ENCODE peak calls at places on chromosomes 3 and 15, in six cellular contexts. One of them, this sample, is unnamed.

GRCh38 chr3:72797773-72798543 is 50.3 kb downstream of the SHQ1 start:
- DNase-seq in K562: peak; percentile 14
- DNase-seq in GM12891: no peak
- DNase-seq in HepG2: peak; percentile 5
- DNase-seq in H1: no peak
- DNase-seq in GM12878: no peak
- DNase-seq in this sample: no peak

GRCh38 chr15:57130956-57131355 is 212.5 kb downstream of the TCF12 start:
- DNase-seq in K562: no peak
- DNase-seq in GM12891: no peak
- DNase-seq in HepG2: no peak
- DNase-seq in H1: no peak
- DNase-seq in GM12878: no peak
- DNase-seq in this sample: no peak

GRCh38 chr15:39756806-39757522 is 25.7 kb downstream of the FSIP1 start:
- DNase-seq in K562: peak; percentile 22
- DNase-seq in GM12891: no peak
- DNase-seq in HepG2: peak; percentile 43
- DNase-seq in H1: no peak
- DNase-seq in GM12878: no peak
- DNase-seq in this sample: no peak

GRCh38 chr3:49461443-49462171 is 8.5 kb upstream of the DAG1 start:
- DNase-seq in K562: peak; percentile 3
- DNase-seq in GM12891: no peak
- DNase-seq in HepG2: no peak
- DNase-seq in H1: peak; percentile 70
- DNase-seq in GM12878: no peak
- DNase-seq in this sample: no peak

GRCh38 chr3:9251055-9251786 is 1.8 kb upstream of the SRGAP3 start:
- DNase-seq in K562: no peak
- DNase-seq in GM12891: no peak
- DNase-seq in HepG2: no peak
- DNase-seq in H1: no peak
- DNase-seq in GM12878: no peak
- DNase-seq in this sample: no peak

GRCh38 chr3:143078883-143079282 is 40.7 kb upstream of the CHST2 start:
- DNase-seq in K562: no peak
- DNase-seq in GM12891: no peak
- DNase-seq in HepG2: no peak
- DNase-seq in H1: no peak
- DNase-seq in GM12878: no peak
- DNase-seq in this sample: no peak

GRCh38 chr15:74789171-74789627 is 7.3 kb downstream of the CSK start:
- DNase-seq in K562: no peak
- DNase-seq in GM12891: no peak
- DNase-seq in HepG2: no peak
- DNase-seq in H1: no peak
- DNase-seq in GM12878: no peak
- DNase-seq in this sample: no peak

GRCh38 chr3:10287936-10288574 is 4.7 kb downstream of the GHRL start:
- DNase-seq in K562: no peak
- DNase-seq in GM12891: no peak
- DNase-seq in HepG2: no peak
- DNase-seq in H1: no peak
- DNase-seq in GM12878: no peak
- DNase-seq in this sample: no peak

GRCh38 chr3:100893590-100893989 is 99.6 kb downstream of the ABI3BP start:
- DNase-seq in K562: no peak
- DNase-seq in GM12891: no peak
- DNase-seq in HepG2: peak; percentile 3
- DNase-seq in H1: peak; percentile 53
- DNase-seq in GM12878: no peak
- DNase-seq in this sample: no peak

GRCh38 chr3:62942761-62943160 is 67.5 kb upstream of the CADPS start:
- DNase-seq in K562: no peak
- DNase-seq in GM12891: no peak
- DNase-seq in HepG2: no peak
- DNase-seq in H1: no peak
- DNase-seq in GM12878: no peak
- DNase-seq in this sample: no peak

GRCh38 chr3:81581966-81582599 is 179.4 kb downstream of the GBE1 start:
- DNase-seq in K562: peak; percentile 4
- DNase-seq in GM12891: no peak
- DNase-seq in HepG2: peak; percentile 20
- DNase-seq in H1: no peak
- DNase-seq in GM12878: peak; percentile 4
- DNase-seq in this sample: no peak

GRCh38 chr3:3603351-3603750 is 195.9 kb upstream of the LRRN1 start:
- DNase-seq in K562: no peak
- DNase-seq in GM12891: no peak
- DNase-seq in HepG2: no peak
- DNase-seq in H1: no peak
- DNase-seq in GM12878: no peak
- DNase-seq in this sample: no peak

GRCh38 chr3:66393486-66394260 is 107.1 kb downstream of the LRIG1 start:
- DNase-seq in K562: no peak
- DNase-seq in GM12891: peak; percentile 61
- DNase-seq in HepG2: no peak
- DNase-seq in H1: no peak
- DNase-seq in GM12878: peak; percentile 47
- DNase-seq in this sample: no peak

GRCh38 chr3:102665183-102665582 is 230.4 kb downstream of the ZPLD1 start:
- DNase-seq in K562: no peak
- DNase-seq in GM12891: no peak
- DNase-seq in HepG2: no peak
- DNase-seq in H1: no peak
- DNase-seq in GM12878: no peak
- DNase-seq in this sample: no peak

GRCh38 chr3:150147776-150148175 is 177.1 kb upstream of the PFN2 start:
- DNase-seq in K562: no peak
- DNase-seq in GM12891: no peak
- DNase-seq in HepG2: no peak
- DNase-seq in H1: no peak
- DNase-seq in GM12878: no peak
- DNase-seq in this sample: no peak

GRCh38 chr3:42269647-42270046 is 3.7 kb upstream of the CCK start:
- DNase-seq in K562: no peak
- DNase-seq in GM12891: no peak
- DNase-seq in HepG2: no peak
- DNase-seq in H1: no peak
- DNase-seq in GM12878: no peak
- DNase-seq in this sample: no peak

GRCh38 chr3:122572940-122573412 is 4.5 kb upstream of the PARP15 start:
- DNase-seq in K562: no peak
- DNase-seq in GM12891: no peak
- DNase-seq in HepG2: peak; percentile 88
- DNase-seq in H1: no peak
- DNase-seq in GM12878: peak; percentile 77
- DNase-seq in this sample: no peak

GRCh38 chr3:60948488-60948887 is 302.8 kb downstream of the FHIT start:
- DNase-seq in K562: no peak
- DNase-seq in GM12891: no peak
- DNase-seq in HepG2: no peak
- DNase-seq in H1: no peak
- DNase-seq in GM12878: no peak
- DNase-seq in this sample: no peak

GRCh38 chr15:68819451-68820204 is 1.1 kb downstream of the ANP32A start:
- DNase-seq in K562: no peak
- DNase-seq in GM12891: no peak
- DNase-seq in HepG2: peak; percentile 24
- DNase-seq in H1: no peak
- DNase-seq in GM12878: no peak
- DNase-seq in this sample: no peak

GRCh38 chr15:68821190-68821897 is 649 bp upstream of the ANP32A start:
- DNase-seq in K562: peak; percentile 82
- DNase-seq in GM12891: no peak
- DNase-seq in HepG2: no peak
- DNase-seq in H1: no peak
- DNase-seq in GM12878: no peak
- DNase-seq in this sample: no peak

GRCh38 chr15:68821898-68822380 is 1.2 kb upstream of the ANP32A start:
- DNase-seq in K562: no peak
- DNase-seq in GM12891: no peak
- DNase-seq in HepG2: peak; percentile 69
- DNase-seq in H1: no peak
- DNase-seq in GM12878: no peak
- DNase-seq in this sample: no peak

GRCh38 chr15:68820205-68820588 is 498 bp downstream of the ANP32A start:
- DNase-seq in K562: no peak
- DNase-seq in GM12891: no peak
- DNase-seq in HepG2: peak; percentile 21
- DNase-seq in H1: no peak
- DNase-seq in GM12878: no peak
- DNase-seq in this sample: no peak

DNA sequence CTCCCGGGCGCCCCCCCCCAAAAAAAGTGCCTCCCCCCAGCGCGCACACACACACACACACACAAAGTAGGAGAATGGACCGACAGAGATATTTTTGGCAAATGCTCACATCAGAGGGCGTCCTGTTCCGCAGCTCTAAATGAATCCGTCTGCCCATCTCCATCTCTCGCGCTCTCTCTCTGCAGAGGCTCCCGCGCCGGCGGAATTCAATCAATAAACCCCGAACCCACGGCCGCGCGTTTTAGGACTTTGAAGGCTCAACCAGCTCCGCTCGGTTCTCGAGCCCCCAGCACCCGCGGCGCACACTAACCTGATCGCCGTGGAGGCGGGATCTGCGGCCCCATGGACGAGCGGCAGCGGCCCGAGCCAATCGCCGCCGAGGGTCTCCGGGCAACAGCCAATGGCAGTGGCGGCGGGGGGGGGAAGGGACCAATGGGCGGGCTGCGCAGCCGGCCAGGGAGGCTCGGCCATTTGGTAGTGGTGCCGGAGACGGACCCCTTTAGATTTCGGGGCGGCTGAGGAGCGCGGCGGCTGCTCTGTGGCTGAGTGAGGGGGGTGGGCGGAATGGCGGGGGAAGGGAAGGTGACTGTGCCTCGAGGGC is at the start of gene ANP32A:
- DNase-seq in K562: peak; percentile 99
- DNase-seq in GM12891: peak; percentile 95
- DNase-seq in HepG2: peak; percentile 85
- DNase-seq in H1: peak; percentile 99
- DNase-seq in GM12878: peak; percentile 62
- DNase-seq in this sample: peak; percentile 97
- TF ChIP-seq POLR2A in K562: peak; percentile 80
- TF ChIP-seq POLR2A in GM12891: peak; percentile 34
- TF ChIP-seq POLR2A in HepG2: no peak
- TF ChIP-seq POLR2A in H1: no peak
- TF ChIP-seq POLR2A in GM12878: peak; percentile 79
- TF ChIP-seq POLR2A in this sample: peak; percentile 23

GRCh38 chr15:63192604-63193206 is 3.3 kb downstream of the RAB8B start:
- DNase-seq in K562: no peak
- DNase-seq in GM12891: no peak
- DNase-seq in HepG2: no peak
- DNase-seq in H1: peak; percentile 10
- DNase-seq in GM12878: no peak
- DNase-seq in this sample: no peak

GRCh38 chr15:63189955-63190691 is 717 bp downstream of the RAB8B start:
- DNase-seq in K562: no peak
- DNase-seq in GM12891: no peak
- DNase-seq in HepG2: no peak
- DNase-seq in H1: no peak
- DNase-seq in GM12878: no peak
- DNase-seq in this sample: no peak

GRCh38 chr15:63188937-63189871 is at the start of gene RAB8B:
- DNase-seq in K562: peak; percentile 97
- DNase-seq in GM12891: peak; percentile 64
- DNase-seq in HepG2: peak; percentile 89
- DNase-seq in H1: peak; percentile 98
- DNase-seq in GM12878: peak; percentile 67
- DNase-seq in this sample: peak; percentile 71

GRCh38 chr15:63191895-63192603 is 2.6 kb downstream of the RAB8B start:
- DNase-seq in K562: no peak
- DNase-seq in GM12891: no peak
- DNase-seq in HepG2: no peak
- DNase-seq in H1: no peak
- DNase-seq in GM12878: peak; percentile 87
- DNase-seq in this sample: no peak

DNA sequence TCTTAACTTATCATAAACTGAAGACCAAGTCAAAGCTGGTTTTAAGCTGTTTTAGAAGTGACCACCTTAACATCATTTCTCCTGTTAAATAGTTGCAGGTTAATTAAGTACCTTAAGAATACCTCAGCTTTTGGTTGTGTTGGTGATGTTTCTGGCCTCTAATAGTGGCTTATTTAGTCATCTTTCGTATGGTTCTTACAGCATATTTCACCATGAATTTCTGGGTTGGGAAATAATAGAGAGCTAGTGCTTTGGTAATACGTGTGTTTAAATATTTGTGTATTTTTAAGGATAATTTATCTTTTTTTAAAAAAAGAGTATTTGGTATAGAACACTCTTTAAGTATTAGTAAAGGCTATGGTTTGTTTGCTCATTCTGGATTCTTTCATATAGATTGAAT is 1.6 kb downstream of the RAB8B start:
- DNase-seq in K562: no peak
- DNase-seq in GM12891: no peak
- DNase-seq in HepG2: no peak
- DNase-seq in H1: no peak
- DNase-seq in GM12878: no peak
- DNase-seq in this sample: no peak
- TF ChIP-seq TAF1 in K562: no peak
- TF ChIP-seq TAF1 in GM12891: no peak
- TF ChIP-seq TAF1 in HepG2: no peak
- TF ChIP-seq TAF1 in H1: no peak
- TF ChIP-seq TAF1 in GM12878: no peak
- TF ChIP-seq TAF1 in this sample: no peak

GRCh38 chr3:128492353-128493220 is at the start of gene GATA2:
- DNase-seq in K562: peak; percentile 29
- DNase-seq in GM12891: no peak
- DNase-seq in HepG2: no peak
- DNase-seq in H1: peak; percentile 78
- DNase-seq in GM12878: no peak
- DNase-seq in this sample: no peak
- TF ChIP-seq POLR2A in K562: peak; percentile 53
- TF ChIP-seq POLR2A in GM12891: no peak
- TF ChIP-seq POLR2A in HepG2: no peak
- TF ChIP-seq POLR2A in H1: no peak
- TF ChIP-seq POLR2A in GM12878: no peak
- TF ChIP-seq POLR2A in this sample: no peak

DNA sequence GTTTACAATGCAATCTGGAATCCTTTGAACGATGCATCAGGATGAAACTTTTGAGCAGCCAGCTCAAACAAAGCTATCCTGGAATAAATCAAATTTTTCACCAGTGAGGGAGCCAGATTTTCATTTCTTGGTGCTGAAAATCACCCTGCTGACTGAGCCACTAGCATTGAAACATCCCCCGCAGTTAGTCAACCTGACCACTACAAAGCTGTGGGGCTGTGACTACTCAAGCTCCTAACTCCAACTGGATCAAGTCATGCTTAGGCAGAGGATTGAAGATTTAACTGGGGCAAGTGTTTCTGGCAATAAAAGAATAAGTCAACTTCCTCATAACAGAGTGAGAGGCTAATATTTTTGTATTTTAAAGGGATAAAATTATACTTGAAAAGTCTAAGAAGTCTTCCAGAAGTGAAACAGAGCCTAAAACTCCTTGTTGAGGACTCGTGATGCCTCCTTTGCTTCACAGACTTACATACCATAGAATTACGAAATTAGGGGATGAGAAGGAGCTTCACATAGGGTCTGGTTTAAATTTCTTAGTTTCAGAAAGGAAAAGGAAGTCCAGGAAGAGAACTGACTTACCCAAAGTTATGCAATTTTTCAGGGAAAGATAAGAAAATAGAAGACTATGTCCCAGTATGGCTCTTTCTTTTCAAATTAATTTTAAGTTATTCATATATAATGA is 177.8 kb downstream of the SERPINI1 start:
- DNase-seq in K562: no peak
- DNase-seq in GM12891: no peak
- DNase-seq in HepG2: no peak
- DNase-seq in H1: no peak
- DNase-seq in GM12878: no peak
- DNase-seq in this sample: no peak
- TF ChIP-seq TAF1 in K562: no peak
- TF ChIP-seq TAF1 in GM12891: no peak
- TF ChIP-seq TAF1 in HepG2: no peak
- TF ChIP-seq TAF1 in H1: no peak
- TF ChIP-seq TAF1 in GM12878: no peak
- TF ChIP-seq TAF1 in this sample: no peak